ENCODE peak calls at places on chromosomes 12 and 14, in ten cellular contexts. K, G, A, J, P, I, D, B, U and Y are unnamed samples.

GRCh38 chr12:120010661-120011230 is 21.7 kb downstream of the BICDL1 start:
- DNase-seq in U (peak; percentile 65), D (no peak), I (no peak), G (no peak), P (no peak), J (no peak), K (no peak), B (no peak), A (no peak), Y (peak; percentile 17)

GRCh38 chr14:35369701-35370191 is 34.8 kb downstream of the NFKBIA start:
- DNase-seq in P (no peak), U (peak; percentile 54), B (no peak), J (peak; percentile 73), G (peak; percentile 44), I (no peak), K (no peak), D (no peak), A (no peak), Y (no peak)

GRCh38 chr12:106073179-106073578 is 65.6 kb downstream of the NUAK1 start:
- DNase-seq in G (no peak), U (no peak), J (no peak), K (peak; percentile 8), A (no peak), D (no peak), B (no peak), P (no peak), I (no peak), Y (no peak)

GRCh38 chr12:484096-484495 is 24.4 kb downstream of the B4GALNT3 start:
- DNase-seq in D (no peak), K (peak; percentile 33), J (no peak), U (no peak), I (no peak), G (no peak), B (no peak), P (no peak), A (no peak), Y (no peak)

GRCh38 chr12:51760231-51760630 is 88.3 kb downstream of the FIGNL2 start:
- DNase-seq in I (no peak), P (no peak), G (peak; percentile 4), J (no peak), K (no peak), D (no peak), B (no peak), A (no peak), U (no peak), Y (no peak)

GRCh38 chr14:53628747-53629146 is 327.9 kb downstream of the BMP4 start:
- DNase-seq in B (no peak), I (no peak), P (no peak), U (no peak), K (no peak), D (no peak), A (no peak), G (no peak), J (no peak), Y (no peak)

GRCh38 chr12:78118486-78118885 is 287.8 kb downstream of the NAV3 start:
- DNase-seq in J (no peak), K (no peak), I (no peak), G (peak; percentile 50), P (no peak), U (no peak), B (no peak), A (no peak), D (no peak), Y (no peak)

GRCh38 chr12:57993030-57993429 is 51.7 kb downstream of the ATP23 start:
- DNase-seq in A (no peak), K (no peak), D (no peak), J (no peak), B (no peak), I (no peak), U (no peak), P (no peak), G (peak; percentile 41), Y (no peak)

GRCh38 chr14:105088812-105089745 is 23.8 kb upstream of the GPR132 start:
- DNase-seq in P (no peak), I (no peak), B (no peak), A (no peak), K (no peak), D (no peak), J (peak; percentile 75), G (peak; percentile 38), U (no peak), Y (no peak)

GRCh38 chr14:106442857-106443256 is 916.5 kb downstream of the TMEM121 start:
- DNase-seq in B (no peak), J (no peak), I (no peak), A (peak; percentile 12), P (no peak), D (no peak), K (no peak), U (peak; percentile 24), G (no peak), Y (peak; percentile 16)

GRCh38 chr14:79515158-79515557 is 696.1 kb downstream of the DIO2 start:
- DNase-seq in A (no peak), K (peak; percentile 45), D (no peak), P (no peak), U (no peak), G (peak; percentile 1), B (no peak), I (peak; percentile 23), J (no peak), Y (no peak)

GRCh38 chr14:44941591-44941990 is 20.2 kb downstream of the KLHL28 start:
- DNase-seq in K (no peak), D (no peak), G (peak; percentile 37), B (no peak), U (no peak), J (no peak), I (no peak), A (no peak), P (no peak), Y (no peak)

GRCh38 chr14:56170877-56171422 is 52.7 kb downstream of the PELI2 start:
- DNase-seq in K (no peak), G (no peak), I (no peak), A (no peak), D (no peak), B (no peak), J (no peak), U (no peak), P (no peak), Y (no peak)

GRCh38 chr14:56175773-56176172 is 57.6 kb downstream of the PELI2 start:
- DNase-seq in K (no peak), A (no peak), J (no peak), I (no peak), B (no peak), G (no peak), D (no peak), U (no peak), P (no peak), Y (no peak)

GRCh38 chr14:56172571-56172971 is 54.4 kb downstream of the PELI2 start:
- DNase-seq in K (no peak), A (no peak), B (no peak), J (no peak), I (no peak), D (no peak), U (peak; percentile 49), G (peak; percentile 80), P (no peak), Y (no peak)

GRCh38 chr14:56172074-56172473 is 53.9 kb downstream of the PELI2 start:
- DNase-seq in J (no peak), K (no peak), A (no peak), G (no peak), P (no peak), I (no peak), D (no peak), U (no peak), B (no peak), Y (no peak)

DNA sequence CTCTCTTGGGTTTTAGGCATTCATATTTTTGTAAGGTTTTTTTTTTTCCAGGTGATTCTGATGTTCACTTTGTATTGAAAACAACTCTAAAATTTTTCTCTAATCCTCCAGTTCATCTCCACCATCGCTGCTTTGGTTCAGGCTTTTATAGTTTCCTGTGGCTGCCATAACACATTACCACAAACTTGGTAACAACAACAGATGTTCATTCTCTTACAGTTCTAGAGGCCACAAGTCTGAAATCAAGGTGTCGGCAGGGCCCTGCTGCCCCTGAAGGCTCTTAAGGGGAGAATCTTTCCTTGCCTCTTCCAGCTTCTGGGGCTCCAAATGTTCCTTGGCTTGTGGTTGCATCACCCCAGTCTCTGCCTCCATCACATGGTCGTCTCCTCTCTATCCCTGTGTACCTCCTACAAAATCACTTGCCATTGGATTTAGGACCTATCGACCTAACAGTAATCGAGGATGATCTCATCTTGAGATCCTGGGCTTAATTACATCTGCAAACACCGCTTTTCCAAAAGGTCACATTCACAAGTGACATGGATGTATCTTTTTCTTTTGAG is 55.2 kb downstream of the PELI2 start:
- DNase-seq in P (no peak), J (no peak), U (peak; percentile 67), I (no peak), D (no peak), A (no peak), G (no peak), B (no peak), K (no peak), Y (no peak)
- H3K4me1 ChIP-seq in P (no peaks in the 10 kb centered on the region), J (peaks cover 2% of the 10 kb centered on the region), U (peaks cover 6% of the 10 kb centered on the region), I (peaks cover 13% of the 10 kb centered on the region), D (no peaks in the 10 kb centered on the region), A (peaks cover 16% of the 10 kb centered on the region), G (peaks cover 13% of the 10 kb centered on the region), B (peaks cover 22% of the 10 kb centered on the region), K (no peaks in the 10 kb centered on the region), Y (peaks cover 3% of the 10 kb centered on the region)

GRCh38 chr12:62909340-62909739 is 25.6 kb downstream of the PPM1H start:
- DNase-seq in D (no peak), J (no peak), G (no peak), P (no peak), U (no peak), K (no peak), B (no peak), I (no peak), A (no peak), Y (no peak)
- H3K27ac ChIP-seq in D (no peak overlapping the region), J (no peak overlapping the region), G (no peak overlapping the region), P (no peak overlapping the region), U (no peak overlapping the region), K (no peak overlapping the region), B (no peak overlapping the region), I (no peak overlapping the region), A (peak overlapping the region; percentile 61), Y (no peak overlapping the region)

GRCh38 chr12:93825926-93826599 is 148.9 kb downstream of the CRADD start:
- DNase-seq in P (no peak), J (no peak), A (no peak), G (peak; percentile 32), B (no peak), K (no peak), D (no peak), U (no peak), I (no peak), Y (no peak)
- H3K4me1 ChIP-seq in P (peaks cover 41% of the 10 kb centered on the region), J (peaks cover 3% of the 10 kb centered on the region), A (peaks cover 10% of the 10 kb centered on the region), G (peaks cover 43% of the 10 kb centered on the region), B (peaks cover 62% of the 10 kb centered on the region), K (peaks cover 6% of the 10 kb centered on the region), D (peaks cover 25% of the 10 kb centered on the region), U (no peaks in the 10 kb centered on the region), I (peaks cover 25% of the 10 kb centered on the region), Y (no peaks in the 10 kb centered on the region)

DNA sequence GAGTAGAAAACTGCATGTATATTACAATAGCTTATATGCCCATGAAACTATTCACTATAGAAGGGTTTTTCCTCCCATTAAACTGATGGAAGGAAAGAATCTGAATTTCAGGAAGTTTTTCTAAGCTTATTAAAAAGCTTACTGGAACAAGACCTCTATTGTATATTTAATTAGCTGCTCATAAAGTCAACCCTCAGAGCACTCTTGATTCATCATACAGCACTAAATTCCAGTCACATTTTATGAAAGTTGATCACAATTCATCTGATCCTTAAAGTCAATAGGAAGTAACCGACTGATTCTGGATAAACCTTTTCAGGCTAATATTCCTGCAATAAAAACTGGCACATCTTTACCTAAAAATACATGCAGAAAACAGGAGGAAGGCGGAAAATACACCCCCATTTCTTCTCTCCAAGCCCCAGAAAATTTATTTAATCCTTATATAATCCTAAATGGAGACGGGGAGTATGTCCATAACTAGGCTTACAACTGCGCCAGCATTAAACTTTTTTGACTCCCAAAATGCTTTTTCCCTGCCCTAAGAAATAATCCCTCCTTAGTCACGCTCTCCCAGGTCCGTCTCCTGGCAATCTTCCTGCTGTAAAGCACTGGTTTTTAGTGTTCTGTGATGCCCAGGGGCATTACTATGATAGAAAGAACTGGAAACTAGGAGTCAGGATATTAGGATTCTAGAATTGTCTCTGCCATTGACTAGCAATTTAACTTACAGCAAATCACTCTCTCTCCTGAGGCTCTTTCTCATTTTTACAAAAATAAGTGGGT is 35.2 kb downstream of the DICER1 start:
- DNase-seq in G (no peak), P (no peak), I (no peak), K (no peak), J (no peak), U (no peak), B (no peak), D (no peak), A (no peak), Y (no peak)
- H3K27ac ChIP-seq in G (no peak overlapping the region), P (peak overlapping the region; percentile 78), I (no peak overlapping the region), K (no peak overlapping the region), J (no peak overlapping the region), U (no peak overlapping the region), B (no peak overlapping the region), D (no peak overlapping the region), A (no peak overlapping the region), Y (no peak overlapping the region)